ENCODE peak calls at places on chromosomes 4 and X, in four cellular contexts. Y is iPS DF 6.9, F is GM06990, W is A549. D is an unnamed sample.

GRCh38 chrX:132092439-132093065 is 35.3 kb downstream of the FRMD7 start:
- DNase-seq in W (peak), F (peak), Y (peak), D (peak)

GRCh38 chr4:142404191-142404611 is 441.9 kb downstream of the INPP4B start:
- DNase-seq in W (peak), Y (no peak), F (no peak), D (no peak)

GRCh38 chr4:107824367-107825071 is at the start of gene SGMS2:
- DNase-seq in Y (peak), F (peak), W (peak), D (peak)

GRCh38 chr4:170875868-170876267 is 786.1 kb upstream of the AADAT start:
- DNase-seq in W (peak), Y (no peak), F (no peak), D (no peak)

GRCh38 chr4:147782087-147782781 is 50.3 kb downstream of the ARHGAP10 start:
- DNase-seq in F (no peak), Y (no peak), W (no peak), D (no peak)

GRCh38 chrX:645024-645376 is 14.4 kb downstream of the SHOX start:
- DNase-seq in W (no peak), F (no peak), Y (no peak), D (peak)

GRCh38 chr4:17024430-17024829 is 126.0 kb upstream of the LDB2 start:
- DNase-seq in Y (no peak), W (no peak), F (no peak), D (no peak)

GRCh38 chr4:47704693-47705325 is 133.1 kb downstream of the CORIN start:
- DNase-seq in Y (peak), W (peak), F (no peak), D (no peak)

GRCh38 chr4:74474345-74475099 is 29.6 kb downstream of the AREG start:
- DNase-seq in Y (no peak), W (no peak), F (no peak), D (peak)

GRCh38 chr4:164442167-164442566 is 311.8 kb upstream of the SMIM31 start:
- DNase-seq in W (no peak), Y (no peak), F (no peak), D (no peak)

GRCh38 chrX:98299785-98300184 is 1416.1 kb downstream of the RPA4 start:
- DNase-seq in W (peak), F (no peak), Y (no peak), D (no peak)

GRCh38 chr4:138494931-138495330 is 252.8 kb upstream of the SLC7A11 start:
- DNase-seq in Y (peak), W (peak), F (no peak), D (no peak)

GRCh38 chr4:77376788-77377460 is 219.9 kb downstream of the CCNG2 start:
- DNase-seq in Y (no peak), F (no peak), W (no peak), D (no peak)

GRCh38 chrX:133544105-133544504 is 128.8 kb upstream of the GPC4 start:
- DNase-seq in W (peak), F (no peak), Y (no peak), D (no peak)

GRCh38 chrX:29419774-29420553 is 795.4 kb upstream of the MAGEB2 start:
- DNase-seq in W (peak), Y (no peak), F (no peak), D (no peak)

GRCh38 chr4:89295415-89295927 is 12.1 kb downstream of the GPRIN3 start:
- DNase-seq in Y (no peak), F (no peak), W (no peak), D (no peak)

GRCh38 chr4:7186081-7186480 is 6.3 kb upstream of the SORCS2 start:
- DNase-seq in Y (no peak), W (no peak), F (no peak), D (no peak)

GRCh38 chr4:119149110-119149509 is 13.5 kb downstream of the MYOZ2 start:
- DNase-seq in F (no peak), Y (no peak), W (no peak), D (no peak)

GRCh38 chrX:68833855-68834331 is 5.1 kb downstream of the EFNB1 start:
- DNase-seq in W (no peak), Y (no peak), F (no peak), D (peak)

DNA sequence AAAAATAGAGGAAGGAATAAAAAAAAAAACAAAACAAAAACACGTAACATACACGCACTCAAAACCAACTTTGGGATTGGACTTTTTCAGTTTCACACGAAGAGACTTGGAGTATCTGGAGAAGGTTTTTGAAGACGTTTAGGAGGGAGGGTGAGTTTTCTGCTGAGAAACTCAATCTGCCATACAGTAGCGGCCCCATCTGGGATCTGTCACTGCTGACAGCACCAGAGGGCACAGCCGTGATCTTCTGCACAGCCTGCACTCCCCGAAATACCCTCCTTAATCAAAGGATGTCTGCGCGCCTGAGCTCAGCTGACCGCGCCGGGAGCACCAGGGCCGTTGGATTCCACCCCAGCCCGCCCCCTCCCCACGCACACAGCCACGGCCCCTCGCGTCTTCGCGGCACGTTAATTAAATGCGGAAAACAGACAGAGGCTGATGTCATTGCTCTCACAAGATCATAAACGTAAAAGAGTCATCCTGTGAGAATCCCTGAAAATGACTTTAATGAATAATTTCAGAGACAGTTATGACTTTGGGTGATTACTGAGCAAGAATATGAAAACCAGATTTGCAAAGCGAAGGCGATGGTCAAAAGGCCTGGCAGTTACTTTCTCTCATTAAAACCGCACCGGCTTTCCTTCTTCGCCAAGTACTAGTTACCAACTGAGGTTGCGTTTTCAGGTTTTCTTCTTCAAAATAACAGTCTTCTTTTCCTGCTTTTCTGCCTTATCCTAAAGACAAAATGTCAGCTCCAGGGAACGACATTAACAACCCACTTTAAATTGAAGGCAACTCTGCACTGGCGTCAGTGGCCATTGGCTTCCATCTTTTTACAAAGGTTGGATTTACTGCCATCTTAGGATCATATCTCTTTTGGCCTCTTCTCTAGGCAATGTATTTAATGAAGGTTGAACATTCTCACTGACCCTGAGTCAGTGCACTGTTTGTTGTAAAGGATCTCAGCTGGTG is 10.6 kb downstream of the HAND2 start:
- DNase-seq in F (no peak), W (no peak), Y (no peak), D (no peak)
- H3K4me3 ChIP-seq in F (no peak), W (no peak), Y (no peak), D (peak)

GRCh38 chrX:153336128-153336894 is 2.4 kb downstream of the ZNF275 start:
- DNase-seq in F (peak), Y (no peak), W (no peak), D (no peak)

GRCh38 chrX:153336988-153337387 is 3.0 kb downstream of the ZNF275 start:
- DNase-seq in W (no peak), Y (no peak), F (no peak), D (no peak)

GRCh38 chrX:153333821-153334653 is at the start of gene ZNF275:
- DNase-seq in W (peak), F (peak), Y (no peak), D (peak)

GRCh38 chrX:153334654-153335295 is 822 bp downstream of the ZNF275 start:
- DNase-seq in W (no peak), F (no peak), Y (no peak), D (no peak)

DNA sequence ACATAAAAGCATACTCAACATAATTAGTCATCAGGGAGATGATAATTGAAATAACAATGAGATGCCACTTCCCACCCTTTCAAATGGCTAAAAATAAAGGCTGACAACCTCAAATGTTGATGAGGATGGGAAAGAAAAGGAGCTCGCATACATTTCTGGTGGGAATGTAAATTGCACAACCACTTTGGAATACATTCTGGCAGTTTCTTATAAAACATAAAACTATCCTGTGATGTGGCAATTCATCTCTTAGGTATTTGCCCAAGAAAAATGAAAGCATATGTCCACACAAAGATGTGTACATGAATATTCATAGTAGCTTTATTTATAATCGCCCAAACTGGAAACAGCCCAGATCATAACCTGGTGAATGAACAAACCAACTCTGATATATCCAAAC is 682 bp upstream of the ZNF275 start:
- DNase-seq in W (no peak), Y (no peak), F (no peak), D (no peak)
- H3K4me3 ChIP-seq in W (peak), Y (no peak), F (no peak), D (no peak)

DNA sequence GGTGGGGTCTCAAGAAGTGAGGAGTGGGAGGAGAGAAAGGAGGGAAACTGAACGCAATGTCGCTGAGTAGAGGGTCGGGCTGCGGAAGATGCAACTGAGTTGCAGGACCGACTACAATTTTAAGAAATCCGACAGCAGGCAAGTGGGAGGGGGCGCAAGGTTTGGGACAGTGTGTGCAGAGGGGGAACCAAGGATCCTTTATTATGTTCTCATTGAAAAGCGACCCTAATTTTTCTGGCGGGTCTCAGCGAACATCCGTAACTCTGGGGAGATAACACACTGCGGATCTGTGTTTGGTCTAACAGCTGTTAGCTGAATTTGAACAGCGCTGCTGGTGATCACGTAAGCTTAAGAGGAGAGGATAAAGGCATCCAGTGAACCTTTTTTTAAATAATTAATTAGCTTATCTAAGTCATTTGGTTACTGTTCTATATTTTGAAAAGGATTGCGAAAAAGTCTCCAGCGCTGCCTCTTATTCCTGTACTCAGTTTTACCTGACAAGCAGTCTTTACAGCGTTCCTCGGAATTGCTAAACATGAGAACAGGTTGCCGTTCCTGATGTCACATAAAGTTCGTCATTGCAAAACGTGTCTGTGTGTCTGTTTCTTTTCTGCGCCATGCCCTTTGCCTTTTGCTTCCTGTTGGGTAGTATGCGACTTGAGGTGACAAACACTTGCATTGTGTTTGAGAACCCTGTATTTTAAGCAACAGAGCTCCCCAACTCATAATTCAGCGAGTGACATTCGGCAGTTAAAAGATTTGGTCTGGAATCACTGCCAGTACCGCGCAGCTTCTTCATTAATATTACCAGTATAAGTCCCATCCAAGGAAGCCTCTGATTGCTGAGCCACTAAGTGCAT is 1.3 kb downstream of the HTR2C start:
- DNase-seq in Y (no peak), F (no peak), W (no peak), D (no peak)
- H3K4me3 ChIP-seq in Y (peak), F (no peak), W (no peak), D (no peak)

GRCh38 chr4:158042591-158043030 is 130.2 kb downstream of the GASK1B start:
- DNase-seq in Y (no peak), F (no peak), W (no peak), D (no peak)
- H3K4me3 ChIP-seq in Y (no peak), F (no peak), W (no peak), D (no peak)

DNA sequence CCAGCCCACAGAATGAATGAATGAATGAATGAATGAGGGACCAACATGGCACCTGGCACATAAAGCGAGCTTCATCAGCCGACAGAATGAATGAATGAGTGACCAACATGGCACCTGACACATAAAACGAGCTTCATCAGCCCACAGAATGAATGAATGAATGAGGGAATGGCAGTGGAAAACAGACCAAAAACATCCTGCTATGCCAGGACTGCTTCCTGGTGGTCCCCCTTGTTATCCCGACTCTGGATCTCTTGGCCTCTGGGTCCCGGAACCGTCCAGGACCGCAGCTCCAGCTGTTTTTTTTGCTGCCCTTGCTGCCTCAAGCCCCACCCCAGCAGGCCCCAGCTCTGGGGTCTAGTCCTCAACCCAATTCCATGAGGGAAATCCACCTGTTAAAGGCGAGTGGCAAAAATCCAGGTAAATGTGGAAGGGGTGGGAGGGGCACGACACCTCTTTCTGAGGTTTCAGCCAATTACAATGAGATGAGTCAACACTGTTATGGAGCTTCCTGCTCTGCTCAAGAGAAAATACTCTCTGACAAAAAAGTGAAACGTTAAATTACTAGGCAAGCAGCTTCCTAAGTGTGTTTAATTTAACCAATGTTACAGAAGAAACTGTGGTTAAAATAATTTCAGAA is 72.0 kb upstream of the MTNR1A start:
- DNase-seq in F (no peak), W (peak), Y (no peak), D (no peak)
- H3K4me3 ChIP-seq in F (no peak), W (no peak), Y (no peak), D (no peak)

GRCh38 chr4:25913851-25914669 is at the start of gene SMIM20:
- DNase-seq in Y (peak), W (peak), F (peak), D (peak)

GRCh38 chr4:25914670-25915358 is 794 bp downstream of the SMIM20 start:
- DNase-seq in W (no peak), Y (no peak), F (no peak), D (no peak)

GRCh38 chr4:25915359-25915716 is 1.3 kb downstream of the SMIM20 start:
- DNase-seq in W (no peak), F (no peak), Y (no peak), D (no peak)

GRCh38 chr4:25911356-25911755 is 2.7 kb upstream of the SMIM20 start:
- DNase-seq in F (no peak), Y (no peak), W (no peak), D (no peak)

DNA sequence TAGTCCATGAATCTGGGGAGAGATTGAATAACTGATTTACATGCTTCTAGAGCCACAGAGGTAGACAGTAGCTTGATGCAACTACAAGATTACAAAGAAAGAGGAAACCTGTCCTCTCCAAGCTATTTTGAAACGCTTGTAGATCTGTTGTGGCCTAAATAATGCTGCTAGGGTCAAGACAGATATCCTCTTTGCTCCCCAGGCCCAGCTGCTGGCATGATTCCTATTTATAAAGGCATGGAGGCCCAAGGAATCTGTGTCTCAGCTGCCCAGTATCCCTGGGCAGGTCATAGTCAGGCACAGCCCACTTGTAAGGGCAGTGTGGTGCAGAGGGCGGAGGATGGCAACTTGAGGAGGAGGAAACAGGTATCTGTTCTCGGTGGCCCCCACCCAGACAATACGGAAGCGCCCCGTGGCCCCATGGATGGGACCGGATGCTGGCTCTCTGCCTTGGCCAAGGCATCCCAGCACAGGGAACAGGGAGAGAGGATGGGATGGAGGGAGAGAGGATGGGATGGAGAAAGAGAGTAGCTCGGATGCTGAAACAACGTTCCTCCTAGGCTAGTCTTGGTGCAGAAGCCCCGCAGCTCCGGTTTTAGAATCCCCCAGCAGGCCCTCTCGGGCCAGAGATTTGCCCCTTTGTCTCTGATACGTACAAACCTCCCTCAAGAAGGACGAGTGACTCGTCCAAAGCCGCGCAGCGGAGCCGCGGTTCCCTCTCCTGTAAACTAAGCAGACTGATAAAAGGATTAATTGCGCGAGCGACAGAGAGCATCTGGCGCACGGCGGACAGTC is 767 bp upstream of the SMIM20 start:
- DNase-seq in Y (no peak), W (no peak), F (no peak), D (peak)
- H3K4me3 ChIP-seq in Y (peak), W (peak), F (peak), D (peak)

DNA sequence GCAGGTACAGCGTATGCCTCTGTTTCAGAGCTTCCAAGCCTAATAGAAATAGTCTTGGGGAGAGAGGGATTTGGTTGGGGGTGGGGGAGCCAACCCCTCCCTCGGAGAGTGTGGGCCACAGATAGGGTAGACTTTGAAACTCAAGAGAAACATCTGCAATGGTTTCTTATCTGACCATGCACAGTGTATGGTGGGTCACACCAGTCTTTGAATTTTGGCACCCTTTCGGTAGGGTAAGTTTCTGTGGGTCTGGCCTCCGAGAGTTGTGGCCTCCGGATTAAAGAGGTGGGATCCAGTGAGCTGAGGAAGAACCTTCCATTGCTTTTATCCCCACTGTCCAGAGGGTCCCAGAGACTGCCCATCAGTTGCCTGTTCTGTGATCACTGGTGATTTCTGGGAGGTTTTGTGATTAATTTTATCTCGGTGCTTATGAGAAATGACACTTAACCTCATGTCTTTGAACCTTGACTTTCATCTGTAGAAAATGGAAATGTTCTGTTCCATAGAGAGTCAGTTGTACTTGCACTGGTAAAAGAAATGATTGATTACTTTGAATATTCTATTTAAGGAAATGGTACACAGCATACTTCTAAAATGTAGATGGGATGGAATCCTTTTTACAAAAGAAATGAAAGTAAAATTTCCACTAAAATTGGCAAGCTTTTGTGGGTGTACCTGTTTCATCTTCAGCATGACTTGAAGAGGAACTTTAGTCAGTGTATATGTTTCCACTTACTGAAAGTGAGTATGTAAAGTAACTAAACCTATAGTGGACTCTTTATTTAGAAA is 62.7 kb downstream of the TMEM131L start:
- DNase-seq in Y (no peak), W (no peak), F (no peak), D (peak)
- H3K4me3 ChIP-seq in Y (no peak), W (no peak), F (peak), D (no peak)

GRCh38 chr4:5051210-5051691 is at the start of gene STK32B:
- DNase-seq in F (peak), W (peak), Y (no peak), D (peak)
- H3K4me3 ChIP-seq in F (no peak), W (peak), Y (peak), D (peak)

GRCh38 chr4:25029479-25030282 is 1.1 kb downstream of the LGI2 start:
- DNase-seq in Y (no peak), W (no peak), F (no peak), D (no peak)
- H3K4me3 ChIP-seq in Y (peak), W (peak), F (no peak), D (no peak)

GRCh38 chr4:15004701-15005301 is 2.5 kb downstream of the CPEB2 start:
- DNase-seq in Y (no peak), W (peak), F (peak), D (peak)

GRCh38 chr4:15003891-15004700 is 1.8 kb downstream of the CPEB2 start:
- DNase-seq in Y (no peak), W (no peak), F (peak), D (peak)

GRCh38 chr4:15007201-15007600 is 4.9 kb downstream of the CPEB2 start:
- DNase-seq in F (no peak), W (peak), Y (no peak), D (no peak)

GRCh38 chr4:15005474-15006115 is 3.3 kb downstream of the CPEB2 start:
- DNase-seq in Y (no peak), W (no peak), F (no peak), D (no peak)

GRCh38 chr4:15006416-15007024 is 4.2 kb downstream of the CPEB2 start:
- DNase-seq in F (peak), Y (no peak), W (no peak), D (no peak)
- H3K4me3 ChIP-seq in F (peak), Y (no peak), W (peak), D (no peak)

D was measured in colonic mucosa.